ENCODE peak calls at places on chromosomes 13 and 19, in ten cellular contexts. L is fibroblast of mammary gland; N is NCI-H345; K is RCC 7860; M is cerebellar cortex; O is stimulated activated naive B cell treated with anti-CD40 and anti-IgM and Interleukin-4, amounts not matched to agents 10 μg/mL and 1 μg/mL and 100 μg/mL, for 72 hours; X is tibial nerve; U is gastrocnemius medialis; I is NCI-H2081 treated with DMSO at 0.1 percent for 48 hours; R is stimulated activated CD8-positive, alpha-beta memory T cell treated with anti-CD3 and anti-CD28 coated beads, Interleukin-12 subunit alpha, Interleukin-12 subunit beta, amount 100 ng/mL, for 4 hours. D is an unnamed sample.

GRCh38 chr19:8396563-8397203 is 6.5 kb downstream of the RAB11B start:
- DNase-seq in L (peak; percentile 56), K (peak; percentile 19), U (peak; percentile 54), N (peak; percentile 13), I (no peak), O (peak; percentile 31), M (peak; percentile 49), R (peak; percentile 45), X (peak; percentile 43), D (peak; percentile 75)

GRCh38 chr19:18418034-18418724 is 1.0 kb upstream of the SSBP4 start:
- DNase-seq in X (no peak), U (no peak), I (no peak), O (no peak), N (peak; percentile 36), M (no peak), L (no peak), K (no peak), R (no peak), D (no peak)

GRCh38 chr13:109336730-109337129 is 449.7 kb downstream of the IRS2 start:
- DNase-seq in L (peak; percentile 68), O (no peak), R (no peak), N (no peak), I (no peak), U (no peak), X (no peak), K (no peak), M (no peak), D (no peak)

GRCh38 chr19:13604902-13605586 is 98.8 kb upstream of the CACNA1A start:
- DNase-seq in I (no peak), R (no peak), L (no peak), O (no peak), U (no peak), M (no peak), K (no peak), X (no peak), N (no peak), D (no peak)

GRCh38 chr13:98507060-98507797 is 69.7 kb downstream of the STK24 start:
- DNase-seq in R (no peak), K (no peak), I (no peak), L (peak; percentile 27), M (peak; percentile 71), O (no peak), N (peak; percentile 88), X (peak; percentile 60), U (no peak), D (no peak)

GRCh38 chr19:1173845-1174809 is at the start of gene SBNO2:
- DNase-seq in M (peak; percentile 79), K (peak; percentile 78), L (peak; percentile 80), R (peak; percentile 79), U (peak; percentile 80), X (peak; percentile 93), N (peak; percentile 86), O (peak; percentile 89), I (peak; percentile 20), D (peak; percentile 83)

GRCh38 chr13:29439601-29440381 is 155.7 kb downstream of the SLC7A1 start:
- DNase-seq in L (peak; percentile 35), M (no peak), O (no peak), I (no peak), N (no peak), U (no peak), X (no peak), R (no peak), K (no peak), D (no peak)

GRCh38 chr13:33793726-33794125 is 24.2 kb upstream of the RFC3 start:
- DNase-seq in L (peak; percentile 14), N (no peak), O (no peak), M (no peak), R (no peak), K (no peak), U (no peak), I (no peak), X (no peak), D (no peak)

GRCh38 chr19:42206871-42207755 is 10.4 kb downstream of the DEDD2 start:
- DNase-seq in R (no peak), K (peak; percentile 49), X (no peak), O (no peak), N (no peak), I (no peak), M (no peak), L (peak; percentile 63), U (no peak), D (no peak)

GRCh38 chr19:13978721-13979191 is 26.4 kb downstream of the DCAF15 start:
- DNase-seq in U (no peak), L (no peak), M (no peak), O (no peak), I (no peak), N (no peak), K (no peak), X (no peak), R (no peak), D (no peak)

GRCh38 chr13:103291693-103292572 is 225.7 kb upstream of the SLC10A2 start:
- DNase-seq in R (no peak), M (no peak), K (no peak), I (no peak), X (no peak), N (no peak), U (no peak), L (no peak), O (no peak), D (no peak)

D was measured in T-helper 17 cell.